ENCODE peak calls at places on chromosomes 3 and 15, in six cellular contexts. One of them, this sample, is unnamed. For H3K4me1, the result is how much of the 10 kb centered on the place peaks cover.

GRCh38 chr3:84959470-84960380 is 936 bp downstream of the CADM2 start:
- DNase-seq in ovary: no peak
- DNase-seq in SK-N-SH: peak
- DNase-seq in HepG2: no peak
- DNase-seq in mesenchymal stem cell: no peak
- DNase-seq in tibial nerve: no peak
- DNase-seq in this sample: no peak

GRCh38 chr3:148974726-148975125 is 16.6 kb upstream of the GYG1 start:
- DNase-seq in ovary: no peak
- DNase-seq in SK-N-SH: no peak
- DNase-seq in HepG2: no peak
- DNase-seq in mesenchymal stem cell: no peak
- DNase-seq in tibial nerve: no peak
- DNase-seq in this sample: no peak

GRCh38 chr3:140863481-140864084 is 78.1 kb upstream of the SLC25A36 start:
- DNase-seq in ovary: peak
- DNase-seq in SK-N-SH: peak
- DNase-seq in HepG2: peak
- DNase-seq in mesenchymal stem cell: peak
- DNase-seq in tibial nerve: peak
- DNase-seq in this sample: no peak

GRCh38 chr3:16253601-16254000 is 11.1 kb downstream of the DPH3 start:
- DNase-seq in ovary: no peak
- DNase-seq in SK-N-SH: no peak
- DNase-seq in HepG2: no peak
- DNase-seq in mesenchymal stem cell: no peak
- DNase-seq in tibial nerve: peak
- DNase-seq in this sample: no peak

GRCh38 chr3:127734754-127735473 is 62.2 kb downstream of the ABTB1 start:
- DNase-seq in ovary: no peak
- DNase-seq in SK-N-SH: no peak
- DNase-seq in HepG2: no peak
- DNase-seq in mesenchymal stem cell: peak
- DNase-seq in tibial nerve: no peak
- DNase-seq in this sample: no peak

GRCh38 chr3:112230033-112230432 is 64.0 kb downstream of the SLC9C1 start:
- DNase-seq in ovary: no peak
- DNase-seq in SK-N-SH: no peak
- DNase-seq in HepG2: no peak
- DNase-seq in mesenchymal stem cell: no peak
- DNase-seq in tibial nerve: no peak
- DNase-seq in this sample: no peak

GRCh38 chr15:33242165-33242564 is 47.7 kb upstream of the FMN1 start:
- DNase-seq in ovary: no peak
- DNase-seq in SK-N-SH: peak
- DNase-seq in HepG2: peak
- DNase-seq in mesenchymal stem cell: peak
- DNase-seq in tibial nerve: no peak
- DNase-seq in this sample: no peak

GRCh38 chr3:134427400-134428111 is 53.3 kb upstream of the AMOTL2 start:
- DNase-seq in ovary: no peak
- DNase-seq in SK-N-SH: peak
- DNase-seq in HepG2: peak
- DNase-seq in mesenchymal stem cell: peak
- DNase-seq in tibial nerve: no peak
- DNase-seq in this sample: peak

GRCh38 chr3:191087391-191087790 is 111.7 kb upstream of the OSTN start:
- DNase-seq in ovary: no peak
- DNase-seq in SK-N-SH: no peak
- DNase-seq in HepG2: no peak
- DNase-seq in mesenchymal stem cell: no peak
- DNase-seq in tibial nerve: no peak
- DNase-seq in this sample: no peak

GRCh38 chr15:94375997-94376396 is 144.6 kb downstream of the MCTP2 start:
- DNase-seq in ovary: no peak
- DNase-seq in SK-N-SH: no peak
- DNase-seq in HepG2: no peak
- DNase-seq in mesenchymal stem cell: no peak
- DNase-seq in tibial nerve: no peak
- DNase-seq in this sample: no peak

GRCh38 chr3:140273542-140274195 is 338.7 kb downstream of the CLSTN2 start:
- DNase-seq in ovary: no peak
- DNase-seq in SK-N-SH: no peak
- DNase-seq in HepG2: no peak
- DNase-seq in mesenchymal stem cell: no peak
- DNase-seq in tibial nerve: no peak
- DNase-seq in this sample: no peak

GRCh38 chr3:179853176-179853575 is 183.6 kb downstream of the PEX5L start:
- DNase-seq in ovary: peak
- DNase-seq in SK-N-SH: no peak
- DNase-seq in HepG2: no peak
- DNase-seq in mesenchymal stem cell: peak
- DNase-seq in tibial nerve: no peak
- DNase-seq in this sample: no peak

GRCh38 chr3:4225005-4225471 is 78.1 kb upstream of the SETMAR start:
- DNase-seq in ovary: no peak
- DNase-seq in SK-N-SH: no peak
- DNase-seq in HepG2: no peak
- DNase-seq in mesenchymal stem cell: no peak
- DNase-seq in tibial nerve: no peak
- DNase-seq in this sample: no peak

GRCh38 chr3:194971009-194971408 is 285.3 kb downstream of the FAM43A start:
- DNase-seq in ovary: no peak
- DNase-seq in SK-N-SH: no peak
- DNase-seq in HepG2: no peak
- DNase-seq in mesenchymal stem cell: no peak
- DNase-seq in tibial nerve: no peak
- DNase-seq in this sample: peak

GRCh38 chr3:79618883-79619282 is 148.9 kb downstream of the ROBO1 start:
- DNase-seq in ovary: no peak
- DNase-seq in SK-N-SH: no peak
- DNase-seq in HepG2: no peak
- DNase-seq in mesenchymal stem cell: no peak
- DNase-seq in tibial nerve: no peak
- DNase-seq in this sample: no peak

GRCh38 chr15:74793135-74794028 is 11.5 kb downstream of the CSK start:
- DNase-seq in ovary: no peak
- DNase-seq in SK-N-SH: no peak
- DNase-seq in HepG2: no peak
- DNase-seq in mesenchymal stem cell: peak
- DNase-seq in tibial nerve: no peak
- DNase-seq in this sample: no peak

GRCh38 chr3:113660901-113661300 is 35.5 kb downstream of the USF3 start:
- DNase-seq in ovary: no peak
- DNase-seq in SK-N-SH: no peak
- DNase-seq in HepG2: no peak
- DNase-seq in mesenchymal stem cell: peak
- DNase-seq in tibial nerve: no peak
- DNase-seq in this sample: no peak

GRCh38 chr3:414063-414462 is 217.5 kb downstream of the CHL1 start:
- DNase-seq in ovary: no peak
- DNase-seq in SK-N-SH: no peak
- DNase-seq in HepG2: no peak
- DNase-seq in mesenchymal stem cell: peak
- DNase-seq in tibial nerve: no peak
- DNase-seq in this sample: no peak

GRCh38 chr3:23068016-23068728 is 135.0 kb upstream of the UBE2E2 start:
- DNase-seq in ovary: no peak
- DNase-seq in SK-N-SH: no peak
- DNase-seq in HepG2: no peak
- DNase-seq in mesenchymal stem cell: no peak
- DNase-seq in tibial nerve: no peak
- DNase-seq in this sample: no peak

GRCh38 chr15:63291507-63291906 is 14.1 kb downstream of the APH1B start:
- DNase-seq in ovary: no peak
- DNase-seq in SK-N-SH: no peak
- DNase-seq in HepG2: no peak
- DNase-seq in mesenchymal stem cell: peak
- DNase-seq in tibial nerve: no peak
- DNase-seq in this sample: no peak

GRCh38 chr15:45102226-45102625 is 11.7 kb downstream of the DUOX2 start:
- DNase-seq in ovary: no peak
- DNase-seq in SK-N-SH: no peak
- DNase-seq in HepG2: no peak
- DNase-seq in mesenchymal stem cell: no peak
- DNase-seq in tibial nerve: no peak
- DNase-seq in this sample: no peak

GRCh38 chr3:109050591-109051167 is 67.3 kb downstream of the MORC1 start:
- DNase-seq in ovary: no peak
- DNase-seq in SK-N-SH: peak
- DNase-seq in HepG2: peak
- DNase-seq in mesenchymal stem cell: peak
- DNase-seq in tibial nerve: no peak
- DNase-seq in this sample: no peak

GRCh38 chr3:88003115-88003755 is 55.6 kb downstream of the CGGBP1 start:
- DNase-seq in ovary: no peak
- DNase-seq in SK-N-SH: peak
- DNase-seq in HepG2: peak
- DNase-seq in mesenchymal stem cell: peak
- DNase-seq in tibial nerve: no peak
- DNase-seq in this sample: no peak

GRCh38 chr3:98791341-98792325 is 28.5 kb downstream of the ST3GAL6 start:
- DNase-seq in ovary: no peak
- DNase-seq in SK-N-SH: no peak
- DNase-seq in HepG2: no peak
- DNase-seq in mesenchymal stem cell: no peak
- DNase-seq in tibial nerve: no peak
- DNase-seq in this sample: no peak

GRCh38 chr3:17912011-17912760 is 169.8 kb upstream of the TBC1D5 start:
- DNase-seq in ovary: no peak
- DNase-seq in SK-N-SH: no peak
- DNase-seq in HepG2: no peak
- DNase-seq in mesenchymal stem cell: no peak
- DNase-seq in tibial nerve: no peak
- DNase-seq in this sample: no peak

GRCh38 chr15:51848811-51849210 is 19.4 kb downstream of the TMOD3 start:
- DNase-seq in ovary: no peak
- DNase-seq in SK-N-SH: no peak
- DNase-seq in HepG2: no peak
- DNase-seq in mesenchymal stem cell: no peak
- DNase-seq in tibial nerve: no peak
- DNase-seq in this sample: no peak

GRCh38 chr15:51844747-51845426 is 15.4 kb downstream of the TMOD3 start:
- DNase-seq in ovary: no peak
- DNase-seq in SK-N-SH: no peak
- DNase-seq in HepG2: no peak
- DNase-seq in mesenchymal stem cell: no peak
- DNase-seq in tibial nerve: no peak
- DNase-seq in this sample: no peak

GRCh38 chr15:51846066-51846462 is 16.6 kb downstream of the TMOD3 start:
- DNase-seq in ovary: no peak
- DNase-seq in SK-N-SH: no peak
- DNase-seq in HepG2: no peak
- DNase-seq in mesenchymal stem cell: no peak
- DNase-seq in tibial nerve: no peak
- DNase-seq in this sample: no peak

GRCh38 chr15:51849866-51850265 is 20.4 kb downstream of the TMOD3 start:
- DNase-seq in ovary: no peak
- DNase-seq in SK-N-SH: no peak
- DNase-seq in HepG2: no peak
- DNase-seq in mesenchymal stem cell: no peak
- DNase-seq in tibial nerve: no peak
- DNase-seq in this sample: no peak

GRCh38 chr15:51846463-51847230 is 17.2 kb downstream of the TMOD3 start:
- DNase-seq in ovary: no peak
- DNase-seq in SK-N-SH: no peak
- DNase-seq in HepG2: no peak
- DNase-seq in mesenchymal stem cell: peak
- DNase-seq in tibial nerve: no peak
- DNase-seq in this sample: no peak
- H3K4me1 ChIP-seq in ovary: under half
- H3K4me1 ChIP-seq in SK-N-SH: under half
- H3K4me1 ChIP-seq in HepG2: under half
- H3K4me1 ChIP-seq in mesenchymal stem cell: under half
- H3K4me1 ChIP-seq in tibial nerve: under half
- H3K4me1 ChIP-seq in this sample: under half

DNA sequence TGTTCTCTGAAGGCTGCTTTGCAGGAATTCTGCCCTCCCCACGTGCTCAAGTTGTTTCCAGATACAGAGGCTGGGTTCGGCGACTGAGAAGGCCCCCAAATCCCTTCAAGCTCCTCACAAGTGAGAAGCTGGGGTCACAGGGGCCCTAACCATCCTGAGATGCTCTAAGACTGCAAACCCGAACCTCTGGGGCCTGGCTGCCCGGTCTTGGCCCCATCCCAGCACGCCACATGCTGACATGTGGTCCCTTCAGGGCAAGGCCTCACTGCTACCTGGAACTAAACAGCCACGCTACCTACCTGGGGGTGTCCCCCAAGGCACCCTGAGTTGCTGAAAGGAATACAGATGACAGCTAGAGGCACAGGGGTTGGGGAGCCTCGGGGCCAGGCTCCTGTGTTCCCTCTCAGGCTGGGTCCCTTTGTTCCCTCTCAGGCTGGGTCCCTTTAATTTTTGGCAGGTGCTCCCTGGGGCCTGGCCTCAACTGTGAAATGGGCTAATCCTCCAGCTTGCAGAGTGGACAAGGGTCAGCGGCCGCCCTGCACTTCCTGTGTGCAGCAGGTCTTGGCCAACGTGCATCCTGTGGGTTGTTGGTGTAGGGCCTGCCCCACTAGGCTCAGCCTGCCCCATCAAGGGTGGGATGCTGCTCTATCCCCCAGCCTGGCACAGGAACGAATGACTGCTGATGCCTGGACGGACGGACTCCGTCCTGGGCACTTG is 32.5 kb downstream of the KLHL25 start:
- DNase-seq in ovary: no peak
- DNase-seq in SK-N-SH: no peak
- DNase-seq in HepG2: no peak
- DNase-seq in mesenchymal stem cell: no peak
- DNase-seq in tibial nerve: no peak
- DNase-seq in this sample: no peak
- H3K4me1 ChIP-seq in ovary: under half
- H3K4me1 ChIP-seq in SK-N-SH: half or more
- H3K4me1 ChIP-seq in HepG2: under half
- H3K4me1 ChIP-seq in mesenchymal stem cell: under half
- H3K4me1 ChIP-seq in tibial nerve: under half
- H3K4me1 ChIP-seq in this sample: under half

DNA sequence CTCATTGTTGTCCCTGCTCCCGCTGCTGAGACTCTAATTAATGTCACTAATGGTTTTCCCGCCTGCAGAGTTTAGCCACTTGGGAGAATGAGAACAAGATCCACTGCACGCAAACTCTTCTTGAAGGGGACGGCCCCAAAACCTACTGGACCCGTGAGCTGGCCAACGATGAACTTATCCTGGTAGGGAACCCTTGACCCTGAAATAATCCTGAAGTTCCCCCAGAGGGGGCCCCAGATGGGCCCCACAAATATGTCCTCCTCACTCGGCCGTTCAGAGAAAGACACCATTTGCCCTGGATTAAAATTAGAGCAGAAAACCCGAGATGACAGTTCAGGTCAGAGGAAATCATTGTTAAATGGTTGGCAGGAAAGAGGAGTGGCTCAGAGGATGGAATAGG is 3.3 kb downstream of the CRABP1 start:
- DNase-seq in ovary: no peak
- DNase-seq in SK-N-SH: no peak
- DNase-seq in HepG2: no peak
- DNase-seq in mesenchymal stem cell: no peak
- DNase-seq in tibial nerve: no peak
- DNase-seq in this sample: no peak
- H3K4me1 ChIP-seq in ovary: under half
- H3K4me1 ChIP-seq in SK-N-SH: under half
- H3K4me1 ChIP-seq in HepG2: under half
- H3K4me1 ChIP-seq in mesenchymal stem cell: under half
- H3K4me1 ChIP-seq in tibial nerve: under half
- H3K4me1 ChIP-seq in this sample: under half

GRCh38 chr15:68896178-68896577 is 34.1 kb upstream of the SPESP1 start:
- DNase-seq in ovary: no peak
- DNase-seq in SK-N-SH: no peak
- DNase-seq in HepG2: no peak
- DNase-seq in mesenchymal stem cell: no peak
- DNase-seq in tibial nerve: no peak
- DNase-seq in this sample: no peak
- H3K4me1 ChIP-seq in ovary: under half
- H3K4me1 ChIP-seq in SK-N-SH: under half
- H3K4me1 ChIP-seq in HepG2: under half
- H3K4me1 ChIP-seq in mesenchymal stem cell: under half
- H3K4me1 ChIP-seq in tibial nerve: under half
- H3K4me1 ChIP-seq in this sample: under half

This sample was measured in right atrium auricular region.